ENCODE peak calls at places on chromosomes 2 and 18, in eight cellular contexts. L is GM03348; K is stimulated activated CD8-positive, alpha-beta memory T cell treated with anti-CD3 and anti-CD28 coated beads, Interleukin-2, amount 100 ng/mL, for 1 hour; O is glutamatergic neuron; S is hippocampal formation; E is renal cortical epithelial cell; A is AG09309; X is CD4-positive, alpha-beta memory T cell. W is an unnamed sample.
A peak's percentile ranks its signal among the peaks of the same experiment; 100 is the strongest.

GRCh38 chr18:79068299-79068945 is 772 bp upstream of the ATP9B start:
- DNase-seq in S (no peak), L (peak; percentile 29), O (no peak), K (no peak), A (no peak), E (no peak), X (no peak), W (peak; percentile 52)

GRCh38 chr2:164816046-164816445 is 25.6 kb downstream of the COBLL1 start:
- DNase-seq in K (no peak), S (no peak), O (no peak), A (no peak), E (peak; percentile 33), X (no peak), L (no peak), W (no peak)

GRCh38 chr2:164620873-164621760 is at the start of gene GRB14:
- DNase-seq in A (no peak), O (peak; percentile 31), L (peak; percentile 55), S (peak; percentile 6), K (no peak), X (no peak), E (peak; percentile 79), W (no peak)

GRCh38 chr2:189933911-189934399 is 128.6 kb downstream of the MSTN start:
- DNase-seq in O (no peak), K (no peak), A (peak; percentile 78), E (peak; percentile 30), X (no peak), S (no peak), L (peak; percentile 72), W (no peak)

GRCh38 chr2:7111626-7112025 is 194.4 kb downstream of the RNF144A start:
- DNase-seq in A (no peak), K (no peak), E (peak; percentile 6), L (no peak), S (no peak), X (no peak), O (no peak), W (peak; percentile 9)

GRCh38 chr2:45643543-45644542 is 7.6 kb upstream of the PRKCE start:
- DNase-seq in A (no peak), K (peak; percentile 51), S (peak; percentile 27), L (peak; percentile 94), O (peak; percentile 86), X (peak; percentile 76), E (peak; percentile 4), W (peak; percentile 66)

GRCh38 chr2:147989809-147990403 is 30.6 kb downstream of the ORC4 start:
- DNase-seq in E (peak; percentile 68), S (no peak), K (no peak), A (peak; percentile 31), O (no peak), X (peak; percentile 58), L (peak; percentile 78), W (peak; percentile 64)

GRCh38 chr2:46371858-46372257 is 74.7 kb downstream of the EPAS1 start:
- DNase-seq in X (no peak), S (no peak), A (no peak), O (no peak), L (no peak), K (no peak), E (no peak), W (no peak)

GRCh38 chr2:240856151-240856980 is 12.3 kb upstream of the AGXT start:
- DNase-seq in A (no peak), O (no peak), S (no peak), X (no peak), L (peak; percentile 24), K (no peak), E (no peak), W (peak; percentile 41)

GRCh38 chr2:172996387-172996961 is 79.2 kb upstream of the MAP3K20 start:
- DNase-seq in E (peak; percentile 46), O (no peak), X (no peak), K (no peak), A (no peak), L (peak; percentile 20), S (no peak), W (no peak)

GRCh38 chr2:186827862-186828492 is 21.0 kb downstream of the ZSWIM2 start:
- DNase-seq in O (no peak), A (no peak), K (no peak), X (no peak), S (no peak), E (no peak), L (no peak), W (no peak)

GRCh38 chr2:27742571-27742970 is 28.9 kb upstream of the MRPL33 start:
- DNase-seq in A (no peak), S (no peak), L (no peak), O (no peak), K (no peak), E (no peak), X (no peak), W (no peak)

GRCh38 chr2:203739351-203739750 is 32.9 kb downstream of the CD28 start:
- DNase-seq in X (no peak), O (no peak), L (no peak), S (no peak), K (no peak), E (no peak), A (no peak), W (no peak)

GRCh38 chr18:31149351-31149750 is 13.3 kb downstream of the DSC1 start:
- DNase-seq in S (no peak), L (no peak), X (no peak), O (no peak), A (no peak), K (no peak), E (peak; percentile 11), W (no peak)

GRCh38 chr2:184906709-184907108 is 308.4 kb downstream of the ZNF804A start:
- DNase-seq in O (no peak), A (no peak), X (no peak), E (no peak), K (no peak), S (no peak), L (no peak), W (no peak)

GRCh38 chr2:207163053-207163814 is 2.5 kb downstream of the KLF7 start:
- DNase-seq in A (peak; percentile 72), K (no peak), S (no peak), O (no peak), E (peak; percentile 99), X (no peak), L (peak; percentile 50), W (no peak)

GRCh38 chr18:72965616-72966015 is 97.8 kb upstream of the NETO1 start:
- DNase-seq in E (no peak), S (no peak), K (no peak), A (no peak), O (no peak), X (no peak), L (no peak), W (no peak)

GRCh38 chr2:142682528-142682927 is 194.9 kb upstream of the KYNU start:
- DNase-seq in X (no peak), E (peak; percentile 44), A (no peak), K (no peak), L (no peak), O (no peak), S (no peak), W (peak; percentile 29)

GRCh38 chr2:86336350-86337234 is 834 bp downstream of the REEP1 start:
- DNase-seq in K (no peak), A (no peak), S (no peak), L (no peak), O (peak; percentile 60), E (no peak), X (no peak), W (no peak)

GRCh38 chr2:134675294-134675693 is 43.5 kb downstream of the TMEM163 start:
- DNase-seq in K (no peak), X (no peak), L (no peak), E (no peak), A (no peak), O (no peak), S (no peak), W (no peak)

GRCh38 chr2:222950886-222951285 is 90.0 kb downstream of the ACSL3 start:
- DNase-seq in S (no peak), E (peak; percentile 38), O (no peak), K (no peak), A (peak; percentile 49), X (no peak), L (peak; percentile 80), W (no peak)

GRCh38 chr2:228655341-228655740 is 473.9 kb upstream of the SPHKAP start:
- DNase-seq in K (no peak), S (no peak), L (no peak), X (no peak), E (peak; percentile 13), A (no peak), O (no peak), W (no peak)

GRCh38 chr2:112181571-112182290 is 43.5 kb downstream of the FBLN7 start:
- DNase-seq in O (peak; percentile 34), E (no peak), A (no peak), L (no peak), K (no peak), S (no peak), X (peak; percentile 79), W (no peak)

GRCh38 chr2:161136696-161137324 is 23.4 kb upstream of the TANK start:
- DNase-seq in L (no peak), X (peak; percentile 70), E (peak; percentile 85), K (no peak), A (no peak), O (no peak), S (no peak), W (peak; percentile 91)

GRCh38 chr2:185610301-185610700 is 128.3 kb upstream of the FSIP2 start:
- DNase-seq in K (no peak), L (no peak), O (no peak), A (no peak), E (peak; percentile 55), X (no peak), S (no peak), W (no peak)

GRCh38 chr2:240759454-240759853 is 60.6 kb downstream of the KIF1A start:
- DNase-seq in L (no peak), E (peak; percentile 52), X (no peak), K (no peak), A (no peak), O (no peak), S (no peak), W (peak; percentile 40)

GRCh38 chr2:69639246-69639645 is 4.3 kb downstream of the AAK1 start:
- DNase-seq in A (no peak), L (no peak), O (no peak), E (no peak), S (no peak), K (no peak), X (no peak), W (no peak)

GRCh38 chr2:82007051-82007664 is 1702.6 kb upstream of the LRRTM1 start:
- DNase-seq in A (no peak), X (no peak), S (no peak), K (no peak), O (no peak), E (peak; percentile 14), L (no peak), W (no peak)

GRCh38 chr2:144453486-144454158 is 66.3 kb downstream of the ZEB2 start:
- DNase-seq in K (no peak), O (no peak), S (no peak), L (no peak), E (no peak), X (no peak), A (no peak), W (no peak)

GRCh38 chr2:20657522-20658235 is 6.8 kb upstream of the HS1BP3 start:
- DNase-seq in E (no peak), O (no peak), S (no peak), K (no peak), X (no peak), A (no peak), L (no peak), W (no peak)

GRCh38 chr2:203061346-203061745 is 46.7 kb downstream of the NBEAL1 start:
- DNase-seq in L (no peak), E (peak; percentile 95), X (no peak), A (no peak), O (no peak), S (no peak), K (no peak), W (no peak)

W was measured in GM12865.